ENCODE peak calls at places on chromosome 7, in nine cellular contexts. D is effector memory CD4-positive, alpha-beta T cell; J is spleen; U is tibial artery; B is upper lobe of right lung; L is H9; W is neuronal stem cell; S is mucosa of descending colon; F is CD4-positive, CD25-positive, alpha-beta regulatory T cell. Q is an unnamed sample.

GRCh38 chr7:154571772-154572171 is 431.2 kb downstream of the PAXIP1 start:
- DNase-seq in D (no peak), J (no peak), U (no peak), B (no peak), L (no peak), W (no peak), S (no peak), F (no peak), Q (no peak)

GRCh38 chr7:76303829-76304505 is 1.5 kb downstream of the HSPB1 start:
- DNase-seq in D (no peak), J (no peak), U (no peak), B (no peak), L (no peak), W (no peak), S (no peak), F (peak; percentile 47), Q (no peak)

GRCh38 chr7:36712015-36712414 is 12.3 kb downstream of the AOAH start:
- DNase-seq in D (no peak), J (no peak), U (no peak), B (no peak), L (no peak), W (no peak), S (no peak), F (no peak), Q (no peak)

GRCh38 chr7:38878694-38879457 is 30.1 kb downstream of the VPS41 start:
- DNase-seq in D (no peak), J (no peak), U (no peak), B (no peak), L (no peak), W (no peak), S (no peak), F (no peak), Q (no peak)

GRCh38 chr7:26533163-26533562 is 241.5 kb downstream of the SNX10 start:
- DNase-seq in D (no peak), J (no peak), U (no peak), B (no peak), L (no peak), W (no peak), S (no peak), F (no peak), Q (no peak)

GRCh38 chr7:46705416-46706255 is 784.6 kb upstream of the IGFBP3 start:
- DNase-seq in D (no peak), J (no peak), U (no peak), B (no peak), L (no peak), W (no peak), S (no peak), F (no peak), Q (no peak)

GRCh38 chr7:138383166-138383565 is 76.9 kb upstream of the TRIM24 start:
- DNase-seq in D (no peak), J (no peak), U (no peak), B (no peak), L (no peak), W (no peak), S (no peak), F (no peak), Q (no peak)

GRCh38 chr7:43522406-43523156 is 60.3 kb upstream of the STK17A start:
- DNase-seq in D (no peak), J (no peak), U (no peak), B (no peak), L (no peak), W (no peak), S (no peak), F (no peak), Q (no peak)

GRCh38 chr7:50664937-50665336 is 99.7 kb upstream of the DDC start:
- DNase-seq in D (no peak), J (no peak), U (no peak), B (no peak), L (no peak), W (no peak), S (no peak), F (no peak), Q (no peak)

GRCh38 chr7:47045169-47045568 is 536.7 kb downstream of the TNS3 start:
- DNase-seq in D (no peak), J (no peak), U (peak; percentile 73), B (no peak), L (no peak), W (no peak), S (no peak), F (no peak), Q (no peak)

GRCh38 chr7:147062897-147063296 is 946.3 kb downstream of the CNTNAP2 start:
- DNase-seq in D (no peak), J (no peak), U (no peak), B (no peak), L (no peak), W (no peak), S (no peak), F (no peak), Q (no peak)

GRCh38 chr7:128948976-128949760 is 11.4 kb downstream of the IRF5 start:
- DNase-seq in D (no peak), J (no peak), U (no peak), B (peak; percentile 69), L (no peak), W (no peak), S (no peak), F (no peak), Q (no peak)

GRCh38 chr7:139482662-139483466 is 609 bp downstream of the KLRG2 start:
- DNase-seq in D (no peak), J (no peak), U (no peak), B (peak; percentile 69), L (peak; percentile 53), W (peak; percentile 31), S (peak; percentile 39), F (peak; percentile 23), Q (no peak)

GRCh38 chr7:16739863-16740622 is 13.5 kb upstream of the TSPAN13 start:
- DNase-seq in D (no peak), J (no peak), U (no peak), B (no peak), L (no peak), W (no peak), S (no peak), F (peak; percentile 5), Q (no peak)

GRCh38 chr7:111825046-111825445 is 262.8 kb upstream of the IMMP2L start:
- DNase-seq in D (no peak), J (no peak), U (no peak), B (no peak), L (no peak), W (no peak), S (no peak), F (no peak), Q (no peak)

GRCh38 chr7:45591101-45591906 is 17.1 kb downstream of the ADCY1 start:
- DNase-seq in D (no peak), J (peak; percentile 65), U (no peak), B (no peak), L (peak; percentile 23), W (no peak), S (no peak), F (no peak), Q (no peak)

GRCh38 chr7:73774923-73775322 is 4.9 kb upstream of the CLDN3 start:
- DNase-seq in D (no peak), J (no peak), U (no peak), B (no peak), L (no peak), W (no peak), S (no peak), F (no peak), Q (no peak)

GRCh38 chr7:107105591-107106245 is 61.2 kb downstream of the PRKAR2B start:
- DNase-seq in D (no peak), J (no peak), U (no peak), B (no peak), L (no peak), W (no peak), S (no peak), F (no peak), Q (no peak)

GRCh38 chr7:116698930-116699722 is 27.1 kb downstream of the MET start:
- DNase-seq in D (no peak), J (no peak), U (no peak), B (no peak), L (no peak), W (no peak), S (no peak), F (no peak), Q (no peak)

GRCh38 chr7:82172017-82172416 is 271.6 kb downstream of the CACNA2D1 start:
- DNase-seq in D (no peak), J (no peak), U (no peak), B (no peak), L (no peak), W (no peak), S (no peak), F (no peak), Q (no peak)

GRCh38 chr7:80496586-80496985 is 15.3 kb downstream of the GNAT3 start:
- DNase-seq in D (no peak), J (no peak), U (no peak), B (no peak), L (no peak), W (no peak), S (no peak), F (no peak), Q (no peak)
- H3K9me3 ChIP-seq in D (no peaks in the 10 kb centered on the region), J (no peaks in the 10 kb centered on the region), U (no peaks in the 10 kb centered on the region), B (no peaks in the 10 kb centered on the region), L (no peaks in the 10 kb centered on the region), W (no peaks in the 10 kb centered on the region), S (no peaks in the 10 kb centered on the region), F (no peaks in the 10 kb centered on the region), Q (no peaks in the 10 kb centered on the region)

GRCh38 chr7:1125603-1125969 is 34.4 kb downstream of the ZFAND2A start:
- DNase-seq in D (no peak), J (peak; percentile 56), U (no peak), B (peak; percentile 49), L (no peak), W (no peak), S (no peak), F (no peak), Q (no peak)
- H3K9me3 ChIP-seq in D (no peaks in the 10 kb centered on the region), J (no peaks in the 10 kb centered on the region), U (no peaks in the 10 kb centered on the region), B (no peaks in the 10 kb centered on the region), L (no peaks in the 10 kb centered on the region), W (no peaks in the 10 kb centered on the region), S (no peaks in the 10 kb centered on the region), F (no peaks in the 10 kb centered on the region), Q (no peaks in the 10 kb centered on the region)

DNA sequence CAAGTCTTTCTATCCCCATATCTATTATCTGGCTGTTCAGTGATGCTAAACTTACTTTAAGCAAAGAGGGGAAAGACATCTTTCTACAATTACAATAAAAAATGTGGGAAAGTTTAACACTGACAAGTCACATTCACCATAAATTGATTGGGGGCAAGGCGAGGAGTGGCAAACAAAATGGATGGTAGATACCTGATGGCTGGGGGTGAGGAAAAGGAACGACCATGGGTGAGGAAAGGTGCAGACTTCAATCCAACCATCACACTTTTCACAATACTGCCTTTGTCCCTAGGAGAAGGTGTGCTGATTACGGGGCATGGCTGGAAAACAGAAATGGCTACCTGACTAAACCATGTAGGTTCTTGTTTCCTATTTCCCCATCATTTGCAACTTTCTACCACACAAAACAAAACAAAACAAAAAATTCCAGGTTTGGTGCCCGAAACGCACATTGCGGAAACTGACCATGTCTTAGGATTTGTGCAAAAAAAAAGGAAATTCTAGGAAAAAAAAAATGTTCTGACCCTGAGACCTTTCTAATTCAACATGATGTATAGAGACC is 3.8 kb downstream of the RELN start:
- DNase-seq in D (no peak), J (no peak), U (no peak), B (no peak), L (no peak), W (no peak), S (no peak), F (no peak), Q (no peak)
- H3K9me3 ChIP-seq in D (no peaks in the 10 kb centered on the region), J (no peaks in the 10 kb centered on the region), U (no peaks in the 10 kb centered on the region), B (no peaks in the 10 kb centered on the region), L (no peaks in the 10 kb centered on the region), W (no peaks in the 10 kb centered on the region), S (no peaks in the 10 kb centered on the region), F (no peaks in the 10 kb centered on the region), Q (no peaks in the 10 kb centered on the region)

DNA sequence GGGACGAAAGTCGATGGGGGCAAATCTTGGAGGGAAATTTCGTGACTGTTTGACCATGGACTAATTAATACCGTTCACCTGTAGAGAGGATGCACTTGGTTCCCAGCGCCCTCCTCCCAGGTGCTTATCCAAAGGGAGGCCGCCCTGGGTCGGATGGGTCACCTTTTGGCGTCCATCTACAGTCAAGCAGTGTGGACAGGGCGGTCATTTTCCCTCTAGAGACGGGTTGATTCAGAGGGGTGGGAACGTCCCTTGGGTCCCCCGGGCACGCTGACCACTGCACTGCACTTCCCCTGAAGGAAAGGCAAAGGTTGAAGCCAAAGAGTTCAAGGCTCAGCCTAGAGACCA is 2.0 kb downstream of the PRR15 start:
- DNase-seq in D (no peak), J (peak; percentile 67), U (no peak), B (no peak), L (no peak), W (no peak), S (no peak), F (no peak), Q (no peak)
- H3K9me3 ChIP-seq in D (no peaks in the 10 kb centered on the region), J (no peaks in the 10 kb centered on the region), U (no peaks in the 10 kb centered on the region), B (no peaks in the 10 kb centered on the region), L (no peaks in the 10 kb centered on the region), W (no peaks in the 10 kb centered on the region), S (no peaks in the 10 kb centered on the region), F (no peaks in the 10 kb centered on the region), Q (no peaks in the 10 kb centered on the region)

Q was measured in T-helper 17 cell.